ENCODE peak calls at places on chromosomes 5 and 9, in four cellular contexts. E is astrocyte of the spinal cord, B is H1, C is AG04450. L is an unnamed sample.
A peak's percentile ranks its signal among the peaks of the same experiment; 100 is the strongest.

GRCh38 chr9:21031818-21032203 is 371 bp upstream of the HACD4 start:
- DNase-seq in E (no peak), B (no peak), C (no peak), L (no peak)

GRCh38 chr5:8945972-8946371 is 599.9 kb downstream of the SEMA5A start:
- DNase-seq in E (no peak), B (no peak), C (no peak), L (no peak)

GRCh38 chr5:40401281-40401680 is 278.4 kb upstream of the PTGER4 start:
- DNase-seq in E (peak; percentile 48), B (no peak), C (no peak), L (peak; percentile 21)

GRCh38 chr5:40734986-40735385 is 20.8 kb downstream of the TTC33 start:
- DNase-seq in E (no peak), B (no peak), C (no peak), L (no peak)

GRCh38 chr9:101093620-101094019 is 65.1 kb downstream of the PLPPR1 start:
- DNase-seq in E (peak; percentile 3), B (no peak), C (no peak), L (peak; percentile 46)

GRCh38 chr9:14107977-14108376 is 206.0 kb downstream of the NFIB start:
- DNase-seq in E (no peak), B (no peak), C (no peak), L (no peak)

GRCh38 chr5:178580556-178580955 is 9.6 kb downstream of the COL23A1 start:
- DNase-seq in E (no peak), B (no peak), C (no peak), L (no peak)

GRCh38 chr9:85040141-85040540 is 370.6 kb downstream of the NTRK2 start:
- DNase-seq in E (no peak), B (no peak), C (no peak), L (no peak)

GRCh38 chr9:78562021-78562420 is 265.1 kb downstream of the PSAT1 start:
- DNase-seq in E (no peak), B (no peak), C (no peak), L (no peak)

GRCh38 chr9:109129470-109130197 is 9.9 kb upstream of the TMEM245 start:
- DNase-seq in E (no peak), B (no peak), C (no peak), L (no peak)

GRCh38 chr5:14410068-14410941 is 171.3 kb upstream of the OTULINL start:
- DNase-seq in E (peak; percentile 40), B (no peak), C (no peak), L (no peak)

GRCh38 chr5:135478938-135479337 is 26.8 kb upstream of the TIFAB start:
- DNase-seq in E (no peak), B (no peak), C (no peak), L (no peak)

GRCh38 chr9:98831636-98832035 is 24.2 kb downstream of the GALNT12 start:
- DNase-seq in E (no peak), B (no peak), C (no peak), L (no peak)

GRCh38 chr9:6703898-6704639 is 53.7 kb upstream of the KDM4C start:
- DNase-seq in E (peak; percentile 81), B (peak; percentile 94), C (peak; percentile 44), L (peak; percentile 60)

GRCh38 chr5:68214472-68215207 is 916 bp upstream of the PIK3R1 start:
- DNase-seq in E (peak; percentile 28), B (no peak), C (no peak), L (no peak)

GRCh38 chr5:121981254-121981653 is 19.5 kb downstream of the SRFBP1 start:
- DNase-seq in E (no peak), B (no peak), C (no peak), L (no peak)

GRCh38 chr5:15500326-15500958 is 462 bp downstream of the FBXL7 start:
- DNase-seq in E (peak; percentile 46), B (no peak), C (no peak), L (no peak)

GRCh38 chr9:84170521-84171141 is 169.9 kb downstream of the SLC28A3 start:
- DNase-seq in E (peak; percentile 96), B (no peak), C (peak; percentile 96), L (peak; percentile 79)

GRCh38 chr5:1214163-1214935 is 10.8 kb upstream of the SLC6A18 start:
- DNase-seq in E (no peak), B (no peak), C (no peak), L (no peak)

GRCh38 chr9:129570450-129571297 is 50.2 kb downstream of the C9orf50 start:
- DNase-seq in E (peak; percentile 87), B (no peak), C (peak; percentile 81), L (peak; percentile 95)

GRCh38 chr9:77063645-77064285 is 44.3 kb downstream of the FOXB2 start:
- DNase-seq in E (peak; percentile 68), B (no peak), C (no peak), L (peak; percentile 80)

GRCh38 chr9:69090943-69091342 is 55.4 kb downstream of the FXN start:
- DNase-seq in E (no peak), B (no peak), C (no peak), L (no peak)

GRCh38 chr9:34493972-34494535 is 28.7 kb downstream of the ENHO start:
- DNase-seq in E (peak; percentile 35), B (no peak), C (no peak), L (peak; percentile 61)

GRCh38 chr9:107638496-107638895 is 148.9 kb upstream of the KLF4 start:
- DNase-seq in E (peak; percentile 12), B (no peak), C (no peak), L (no peak)

GRCh38 chr5:78509884-78510769 is 138.4 kb downstream of the LHFPL2 start:
- DNase-seq in E (no peak), B (no peak), C (no peak), L (no peak)

GRCh38 chr5:135116146-135116545 is 82.1 kb upstream of the PITX1 start:
- DNase-seq in E (no peak), B (no peak), C (no peak), L (no peak)

GRCh38 chr5:35671516-35671915 is 53.9 kb downstream of the SPEF2 start:
- DNase-seq in E (peak; percentile 7), B (no peak), C (no peak), L (no peak)
- TF ChIP-seq CTCF in E (no peak), B (no peak), C (no peak), L (no peak)

DNA sequence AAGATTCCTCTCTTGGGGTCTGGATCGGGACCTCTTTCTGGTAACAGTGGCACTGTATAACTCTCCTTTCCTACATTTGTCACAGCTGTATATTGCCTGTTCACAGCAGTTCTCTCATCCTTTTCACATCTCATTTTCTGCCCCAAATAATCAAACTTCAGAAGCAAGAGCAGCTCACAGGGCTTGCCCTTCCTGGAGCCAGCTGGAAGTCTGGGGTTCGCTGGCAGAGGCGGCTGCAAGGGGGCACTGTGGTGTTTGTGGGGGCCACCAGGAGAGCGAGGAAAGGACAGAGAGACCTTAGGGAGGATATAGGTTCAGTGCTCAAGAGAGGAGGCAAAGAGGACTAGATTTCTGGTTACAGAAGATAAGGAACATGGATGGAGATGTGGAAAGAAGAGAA is 75.3 kb downstream of the C9orf153 start:
- DNase-seq in E (no peak), B (no peak), C (no peak), L (no peak)
- TF ChIP-seq CTCF in E (no peak), B (no peak), C (no peak), L (no peak)

DNA sequence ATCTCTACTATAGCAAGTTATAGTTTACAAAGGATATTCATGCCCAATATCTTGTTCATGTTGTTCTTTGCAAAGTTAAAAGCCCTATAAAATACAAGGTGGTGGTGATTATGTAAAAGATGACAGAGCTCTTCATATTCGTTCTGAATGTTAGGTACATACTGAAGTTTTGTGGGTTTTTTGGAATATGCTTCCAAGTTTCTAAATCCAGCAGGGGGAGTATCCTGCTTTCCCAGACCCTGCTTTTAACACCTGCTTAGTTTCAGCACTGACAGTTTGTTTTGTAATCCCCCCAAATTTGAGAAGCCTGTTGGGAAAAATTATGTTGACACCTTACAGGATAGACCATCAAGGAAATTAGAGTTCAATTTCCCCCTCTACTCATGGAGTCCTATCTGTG is 438.3 kb downstream of the SH3GL2 start:
- DNase-seq in E (no peak), B (no peak), C (no peak), L (no peak)
- TF ChIP-seq CTCF in E (no peak), B (peak; percentile 15), C (no peak), L (no peak)

GRCh38 chr5:90473321-90474234 is 993 bp downstream of the MBLAC2 start:
- DNase-seq in E (peak; percentile 34), B (no peak), C (no peak), L (peak; percentile 47)

GRCh38 chr5:90475436-90475980 is 844 bp downstream of the POLR3G start:
- DNase-seq in E (no peak), B (no peak), C (no peak), L (peak; percentile 18)

GRCh38 chr5:90477073-90477472 is 2.4 kb downstream of the POLR3G start:
- DNase-seq in E (peak; percentile 15), B (peak; percentile 61), C (no peak), L (no peak)

GRCh38 chr5:90472783-90473182 is 1.8 kb downstream of the MBLAC2 start:
- DNase-seq in E (no peak), B (no peak), C (no peak), L (no peak)

GRCh38 chr5:90474235-90475107 is at the start of the genes MBLAC2 and POLR3G:
- DNase-seq in E (peak; percentile 93), B (peak; percentile 84), C (peak; percentile 69), L (peak; percentile 93)
- TF ChIP-seq CTCF in E (peak; percentile 44), B (peak; percentile 74), C (peak; percentile 61), L (peak; percentile 37)

GRCh38 chr9:137618105-137619067 is at the start of gene EHMT1:
- DNase-seq in E (peak; percentile 71), B (peak; percentile 46), C (peak; percentile 29), L (peak; percentile 83)

GRCh38 chr9:137626448-137626847 is 7.6 kb downstream of the EHMT1 start:
- DNase-seq in E (no peak), B (no peak), C (no peak), L (no peak)

GRCh38 chr9:137620581-137620980 is 1.8 kb downstream of the EHMT1 start:
- DNase-seq in E (no peak), B (no peak), C (no peak), L (no peak)

GRCh38 chr9:137619240-137620090 is 660 bp downstream of the EHMT1 start:
- DNase-seq in E (peak; percentile 48), B (no peak), C (no peak), L (peak; percentile 39)

GRCh38 chr9:137621131-137621757 is 2.4 kb downstream of the EHMT1 start:
- DNase-seq in E (no peak), B (no peak), C (no peak), L (no peak)
- TF ChIP-seq CTCF in E (peak; percentile 42), B (peak; percentile 30), C (peak; percentile 47), L (peak; percentile 14)

GRCh38 chr5:61307611-61308010 is 24.4 kb upstream of the ZSWIM6 start:
- DNase-seq in E (no peak), B (no peak), C (no peak), L (no peak)
- TF ChIP-seq CTCF in E (no peak), B (no peak), C (no peak), L (no peak)

GRCh38 chr9:88653926-88654325 is 118.9 kb downstream of the NXNL2 start:
- DNase-seq in E (peak; percentile 44), B (no peak), C (no peak), L (no peak)
- TF ChIP-seq CTCF in E (no peak), B (no peak), C (no peak), L (no peak)

GRCh38 chr9:113317777-113318176 is 14.6 kb upstream of the RNF183 start:
- DNase-seq in E (no peak), B (no peak), C (no peak), L (no peak)
- TF ChIP-seq CTCF in E (peak; percentile 17), B (peak; percentile 1), C (peak; percentile 44), L (no peak)

GRCh38 chr5:82244854-82245635 is 33.1 kb downstream of the RPS23 start:
- DNase-seq in E (no peak), B (no peak), C (no peak), L (no peak)
- TF ChIP-seq CTCF in E (no peak), B (no peak), C (no peak), L (no peak)